ENCODE peak calls at places on chromosomes 16 and 17, in six cellular contexts. N is K562, S is GM12878, Y is A549, F is HepG2, B is NB4. M is an unnamed sample.

GRCh38 chr17:42184717-42185496 is at the start of gene HCRT:
- DNase-seq in B (no peak), S (no peak), N (no peak), Y (no peak), F (no peak), M (no peak)

GRCh38 chr17:37488009-37488604 is 1.6 kb upstream of the DUSP14 start:
- DNase-seq in S (no peak), Y (peak; percentile 98), B (peak; percentile 56), N (peak; percentile 42), F (peak; percentile 98), M (peak; percentile 93)

GRCh38 chr16:27114006-27114405 is 47.3 kb downstream of the C16orf82 start:
- DNase-seq in F (no peak), S (no peak), B (no peak), Y (no peak), N (no peak), M (no peak)

GRCh38 chr16:77289331-77289809 is 90.2 kb downstream of the SYCE1L start:
- DNase-seq in N (no peak), Y (peak; percentile 88), B (no peak), F (no peak), S (no peak), M (peak; percentile 65)

GRCh38 chr17:74011963-74012362 is 191.5 kb upstream of the RPL38 start:
- DNase-seq in F (no peak), B (no peak), Y (no peak), N (no peak), S (no peak), M (no peak)

GRCh38 chr16:27434141-27435051 is 32.4 kb downstream of the IL21R start:
- DNase-seq in B (no peak), N (no peak), F (no peak), S (no peak), Y (no peak), M (no peak)

GRCh38 chr16:4944333-4945281 is 7.7 kb upstream of the PPL start:
- DNase-seq in F (peak; percentile 98), B (peak; percentile 97), S (no peak), N (peak; percentile 59), Y (peak; percentile 94), M (peak; percentile 98)

GRCh38 chr16:6835516-6835915 is 497.1 kb upstream of the RBFOX1 start:
- DNase-seq in N (no peak), S (no peak), F (no peak), B (no peak), Y (no peak), M (no peak)

GRCh38 chr16:54193656-54194007 is 93.0 kb downstream of the IRX3 start:
- DNase-seq in S (peak; percentile 4), N (peak; percentile 78), F (peak; percentile 58), B (peak; percentile 95), Y (peak; percentile 68), M (peak; percentile 47)

GRCh38 chr16:72787130-72787518 is 260.8 kb downstream of the ZFHX3 start:
- DNase-seq in Y (no peak), N (no peak), S (no peak), B (no peak), F (no peak), M (no peak)

GRCh38 chr16:72786606-72787005 is 261.3 kb downstream of the ZFHX3 start:
- DNase-seq in Y (no peak), S (no peak), F (no peak), N (no peak), B (peak; percentile 57), M (no peak)

GRCh38 chr16:72788269-72788809 is 259.6 kb downstream of the ZFHX3 start:
- DNase-seq in B (peak; percentile 88), S (no peak), Y (no peak), N (no peak), F (no peak), M (no peak)

GRCh38 chr16:72789465-72789864 is 258.5 kb downstream of the ZFHX3 start:
- DNase-seq in F (no peak), S (no peak), B (no peak), Y (no peak), N (no peak), M (no peak)

DNA sequence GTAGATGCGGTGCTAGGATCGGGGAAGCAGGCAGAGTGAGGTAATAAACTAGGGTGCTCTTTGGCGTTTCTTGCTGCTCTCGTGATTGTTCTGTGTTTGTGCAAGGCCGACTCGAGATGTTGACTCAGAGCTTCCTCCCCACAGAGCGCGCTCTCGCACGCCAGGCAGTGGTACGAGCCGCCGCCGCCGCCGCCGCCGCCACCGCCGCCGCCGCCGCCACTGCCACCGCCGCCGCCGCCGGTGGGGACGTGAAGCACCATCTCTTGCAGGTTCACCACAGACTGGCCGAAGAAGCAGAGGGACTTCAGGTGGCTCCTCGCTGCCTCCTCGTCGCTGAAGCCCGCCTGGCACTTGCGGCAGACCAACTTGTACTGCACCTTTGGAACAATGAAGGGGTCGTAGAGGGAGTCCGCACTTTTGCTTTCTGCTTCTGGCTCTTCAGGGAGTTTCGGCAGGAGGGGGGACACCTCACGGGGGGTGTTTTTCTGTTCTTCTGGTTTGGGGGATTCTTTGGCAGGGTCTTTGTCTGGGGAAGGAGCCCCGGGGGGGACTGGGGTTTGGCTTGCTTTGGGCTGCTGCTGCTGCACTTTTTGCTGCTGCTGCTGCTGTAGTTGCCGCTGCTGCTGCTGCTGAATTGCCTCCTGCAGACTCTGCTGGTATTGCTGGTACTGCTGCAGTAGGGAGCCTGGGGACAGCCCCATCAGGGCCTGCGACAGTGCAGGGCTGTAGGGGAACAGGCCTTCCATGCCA is 260.2 kb downstream of the ZFHX3 start:
- DNase-seq in Y (no peak), B (peak; percentile 96), F (no peak), S (peak; percentile 9), N (no peak), M (peak; percentile 86)
- TF ChIP-seq MYC in Y (no peak), B (peak; percentile 23), F (no peak), S (no peak), N (no peak), M (no peak)

DNA sequence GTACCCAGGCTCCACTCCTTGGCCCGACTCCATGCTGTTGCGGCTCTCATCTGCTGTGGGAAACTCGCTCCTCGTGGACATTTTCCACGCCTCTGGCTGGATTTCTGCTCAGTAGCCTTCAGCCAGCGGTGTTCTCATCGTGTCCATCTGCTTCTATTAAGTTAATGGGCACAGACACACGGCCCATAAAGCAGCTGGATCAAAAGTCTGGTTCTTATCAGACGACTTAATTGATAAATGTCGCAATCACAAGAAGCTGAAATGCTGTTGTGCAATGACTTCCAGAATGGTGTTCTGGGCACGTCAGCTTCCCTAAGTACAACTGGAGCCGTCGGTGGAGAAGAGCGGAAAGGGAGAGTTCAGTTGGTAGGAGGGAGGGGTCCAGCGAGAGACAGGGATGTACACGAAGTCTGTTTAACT is 211.7 kb upstream of the CHMP6 start:
- DNase-seq in N (no peak), Y (no peak), F (no peak), B (peak; percentile 91), S (no peak), M (no peak)
- TF ChIP-seq MAX in N (no peak), Y (no peak), F (no peak), B (peak; percentile 42), S (no peak), M (no peak)

GRCh38 chr16:16009396-16009795 is 60.0 kb downstream of the ABCC1 start:
- DNase-seq in F (no peak), B (no peak), N (no peak), S (no peak), Y (no peak), M (no peak)
- TF ChIP-seq MYC in F (no peak), B (no peak), N (no peak), S (no peak), Y (no peak), M (no peak)

DNA sequence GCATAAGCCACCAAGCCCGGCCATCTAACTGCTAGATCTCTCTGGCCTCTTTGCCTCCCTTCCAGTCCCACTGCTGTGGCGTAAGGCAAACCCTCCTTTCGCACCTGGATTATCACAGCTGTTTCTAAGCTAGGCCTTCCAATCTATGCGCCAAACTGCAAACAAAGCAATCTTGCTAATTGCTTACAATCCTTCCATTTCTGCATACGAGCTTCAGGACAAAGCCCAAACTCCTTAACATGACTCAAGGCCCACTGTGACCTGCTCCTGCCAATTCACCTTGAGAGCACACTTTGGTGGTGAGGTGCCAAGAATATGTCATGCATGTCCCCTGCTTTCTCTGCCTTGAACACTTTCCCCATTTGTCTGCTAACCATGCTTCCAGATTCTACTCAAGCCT is 6.0 kb upstream of the ARL5C start:
- DNase-seq in F (no peak), Y (no peak), N (no peak), S (no peak), B (no peak), M (no peak)
- TF ChIP-seq MAX in F (no peak), Y (no peak), N (no peak), S (no peak), B (no peak), M (no peak)

GRCh38 chr16:12268602-12269001 is 292.1 kb downstream of the SNX29 start:
- DNase-seq in N (no peak), F (no peak), B (peak; percentile 5), Y (no peak), S (no peak), M (no peak)
- TF ChIP-seq MYC in N (no peak), F (no peak), B (no peak), Y (no peak), S (no peak), M (no peak)

DNA sequence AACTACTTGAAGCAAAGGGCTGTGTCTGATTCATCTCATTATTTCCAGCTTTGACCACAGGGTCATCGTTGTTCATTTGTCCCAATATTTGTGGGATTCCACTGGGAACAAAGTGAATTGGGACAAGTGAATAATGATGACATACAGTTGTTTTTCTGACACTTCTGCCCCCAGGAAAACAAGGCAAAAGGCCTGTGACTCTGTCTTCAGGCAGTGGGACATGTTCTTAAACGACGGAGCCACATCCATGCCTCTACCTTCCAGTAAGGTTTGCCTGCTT is 193.8 kb downstream of the FOXL1 start:
- DNase-seq in F (no peak), N (no peak), B (no peak), Y (no peak), S (no peak), M (no peak)
- TF ChIP-seq MAX in F (no peak), N (no peak), B (no peak), Y (no peak), S (no peak), M (no peak)

DNA sequence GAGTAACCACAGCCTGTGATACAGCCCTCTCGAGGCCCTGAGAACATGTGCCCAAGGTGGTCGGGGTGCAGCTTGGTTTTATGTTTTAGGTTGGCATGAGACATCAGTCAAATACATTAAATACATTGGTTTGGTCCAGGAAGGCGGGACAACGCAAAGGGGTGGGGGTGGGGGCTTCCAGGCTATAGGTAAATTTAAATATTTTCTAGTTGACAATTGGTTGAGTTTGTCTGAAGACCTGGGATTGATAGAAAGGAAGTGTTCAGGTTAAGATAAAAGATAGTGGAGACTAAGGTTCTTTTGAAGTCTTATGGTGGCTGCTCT is 1.2 kb upstream of the ZKSCAN2 start:
- DNase-seq in S (no peak), B (no peak), N (no peak), Y (no peak), F (no peak), M (no peak)
- TF ChIP-seq MYC in S (no peak), B (no peak), N (no peak), Y (no peak), F (no peak), M (no peak)

GRCh38 chr17:3828151-3828851 is 17.7 kb downstream of the NCBP3 start:
- DNase-seq in S (no peak), B (no peak), F (no peak), Y (no peak), N (no peak), M (no peak)
- TF ChIP-seq MAX in S (no peak), B (no peak), F (no peak), Y (no peak), N (no peak), M (no peak)

GRCh38 chr17:51507444-51507843 is 247.1 kb downstream of the UTP18 start:
- DNase-seq in B (no peak), F (no peak), N (no peak), S (no peak), Y (no peak), M (no peak)
- TF ChIP-seq MYC in B (no peak), F (no peak), N (no peak), S (no peak), Y (no peak), M (no peak)

GRCh38 chr17:77862890-77863813 is 95.4 kb upstream of the TNRC6C start:
- DNase-seq in N (no peak), Y (no peak), F (no peak), B (no peak), S (no peak), M (no peak)
- TF ChIP-seq MAX in N (peak; percentile 22), Y (no peak), F (no peak), B (no peak), S (no peak), M (no peak)